ENCODE peak calls at places on chromosomes 11 and 22, in four cellular contexts. One of them, this sample, is unnamed. For H3K4me1, the result is how much of the 10 kb centered on the place peaks cover.

GRCh38 chr22:49884503-49885260 is 31.0 kb downstream of the ZBED4 start:
- DNase-seq in A549: no peak
- DNase-seq in cardiac muscle cell: no peak
- DNase-seq in neuronal stem cell: no peak
- DNase-seq in this sample: no peak

GRCh38 chr11:67315325-67315909 is 12.1 kb downstream of the SSH3 start:
- DNase-seq in A549: no peak
- DNase-seq in cardiac muscle cell: no peak
- DNase-seq in neuronal stem cell: no peak
- DNase-seq in this sample: no peak

GRCh38 chr11:65498977-65499712 is at the start of gene MALAT1:
- DNase-seq in A549: peak
- DNase-seq in cardiac muscle cell: peak
- DNase-seq in neuronal stem cell: peak
- DNase-seq in this sample: peak

GRCh38 chr11:130164221-130164570 is 4.6 kb downstream of the ST14 start:
- DNase-seq in A549: no peak
- DNase-seq in cardiac muscle cell: no peak
- DNase-seq in neuronal stem cell: no peak
- DNase-seq in this sample: no peak

GRCh38 chr11:95536049-95536448 is 253.5 kb downstream of the FAM76B start:
- DNase-seq in A549: no peak
- DNase-seq in cardiac muscle cell: no peak
- DNase-seq in neuronal stem cell: no peak
- DNase-seq in this sample: no peak

GRCh38 chr11:73393479-73394415 is 17.5 kb downstream of the RELT start:
- DNase-seq in A549: peak
- DNase-seq in cardiac muscle cell: peak
- DNase-seq in neuronal stem cell: peak
- DNase-seq in this sample: peak

GRCh38 chr22:17228725-17229126 is 9.5 kb upstream of the ADA2 start:
- DNase-seq in A549: peak
- DNase-seq in cardiac muscle cell: no peak
- DNase-seq in neuronal stem cell: no peak
- DNase-seq in this sample: no peak

GRCh38 chr11:73394416-73395296 is 18.5 kb downstream of the RELT start:
- DNase-seq in A549: no peak
- DNase-seq in cardiac muscle cell: no peak
- DNase-seq in neuronal stem cell: no peak
- DNase-seq in this sample: no peak

GRCh38 chr11:69156673-69157155 is 979 bp downstream of the SMIM38 start:
- DNase-seq in A549: no peak
- DNase-seq in cardiac muscle cell: peak
- DNase-seq in neuronal stem cell: no peak
- DNase-seq in this sample: no peak

GRCh38 chr11:75654314-75654713 is 14.5 kb downstream of the MAP6 start:
- DNase-seq in A549: no peak
- DNase-seq in cardiac muscle cell: no peak
- DNase-seq in neuronal stem cell: no peak
- DNase-seq in this sample: no peak

GRCh38 chr11:79493555-79494171 is 52.8 kb upstream of the TENM4 start:
- DNase-seq in A549: peak
- DNase-seq in cardiac muscle cell: peak
- DNase-seq in neuronal stem cell: peak
- DNase-seq in this sample: peak

GRCh38 chr11:43923327-43924111 is 18.9 kb upstream of the C11orf96 start:
- DNase-seq in A549: peak
- DNase-seq in cardiac muscle cell: peak
- DNase-seq in neuronal stem cell: no peak
- DNase-seq in this sample: peak

GRCh38 chr22:44220727-44221680 is 40.3 kb downstream of the PARVG start:
- DNase-seq in A549: no peak
- DNase-seq in cardiac muscle cell: no peak
- DNase-seq in neuronal stem cell: no peak
- DNase-seq in this sample: no peak

GRCh38 chr22:46721716-46722115 is 16.3 kb downstream of the CERK start:
- DNase-seq in A549: no peak
- DNase-seq in cardiac muscle cell: no peak
- DNase-seq in neuronal stem cell: no peak
- DNase-seq in this sample: no peak

GRCh38 chr11:113876074-113876797 is 864 bp upstream of the USP28 start:
- DNase-seq in A549: no peak
- DNase-seq in cardiac muscle cell: no peak
- DNase-seq in neuronal stem cell: no peak
- DNase-seq in this sample: no peak

GRCh38 chr11:100578966-100579365 is 108.1 kb upstream of the ARHGAP42 start:
- DNase-seq in A549: no peak
- DNase-seq in cardiac muscle cell: peak
- DNase-seq in neuronal stem cell: no peak
- DNase-seq in this sample: no peak

GRCh38 chr11:16938061-16938460 is 76.2 kb downstream of the PLEKHA7 start:
- DNase-seq in A549: no peak
- DNase-seq in cardiac muscle cell: no peak
- DNase-seq in neuronal stem cell: no peak
- DNase-seq in this sample: no peak

GRCh38 chr22:41094036-41094435 is 1.6 kb downstream of the EP300 start:
- DNase-seq in A549: peak
- DNase-seq in cardiac muscle cell: peak
- DNase-seq in neuronal stem cell: no peak
- DNase-seq in this sample: no peak

GRCh38 chr11:44309483-44310197 is at the start of gene ALX4:
- DNase-seq in A549: peak
- DNase-seq in cardiac muscle cell: peak
- DNase-seq in neuronal stem cell: no peak
- DNase-seq in this sample: no peak

GRCh38 chr11:46392421-46393230 is 1.1 kb upstream of the CHRM4 start:
- DNase-seq in A549: peak
- DNase-seq in cardiac muscle cell: peak
- DNase-seq in neuronal stem cell: peak
- DNase-seq in this sample: peak

GRCh38 chr22:30392661-30393321 is 4.0 kb upstream of the SEC14L2 start:
- DNase-seq in A549: no peak
- DNase-seq in cardiac muscle cell: no peak
- DNase-seq in neuronal stem cell: no peak
- DNase-seq in this sample: no peak

GRCh38 chr22:43563571-43563970 is 151.8 kb downstream of the MPPED1 start:
- DNase-seq in A549: no peak
- DNase-seq in cardiac muscle cell: no peak
- DNase-seq in neuronal stem cell: no peak
- DNase-seq in this sample: no peak

GRCh38 chr11:128509990-128510389 is 77.4 kb downstream of the ETS1 start:
- DNase-seq in A549: peak
- DNase-seq in cardiac muscle cell: peak
- DNase-seq in neuronal stem cell: no peak
- DNase-seq in this sample: no peak

GRCh38 chr11:123719452-123719851 is 22.0 kb downstream of the ZNF202 start:
- DNase-seq in A549: no peak
- DNase-seq in cardiac muscle cell: no peak
- DNase-seq in neuronal stem cell: no peak
- DNase-seq in this sample: no peak

GRCh38 chr11:1054143-1055108 is 17.9 kb upstream of the MUC6 start:
- DNase-seq in A549: peak
- DNase-seq in cardiac muscle cell: peak
- DNase-seq in neuronal stem cell: no peak
- DNase-seq in this sample: no peak

GRCh38 chr11:6695377-6695776 is 12.2 kb upstream of the MRPL17 start:
- DNase-seq in A549: no peak
- DNase-seq in cardiac muscle cell: peak
- DNase-seq in neuronal stem cell: no peak
- DNase-seq in this sample: no peak

GRCh38 chr11:66371627-66372415 is at the start of gene SLC29A2:
- DNase-seq in A549: peak
- DNase-seq in cardiac muscle cell: no peak
- DNase-seq in neuronal stem cell: peak
- DNase-seq in this sample: peak

GRCh38 chr11:134466035-134466908 is 54.2 kb upstream of the B3GAT1 start:
- DNase-seq in A549: no peak
- DNase-seq in cardiac muscle cell: no peak
- DNase-seq in neuronal stem cell: peak
- DNase-seq in this sample: no peak

GRCh38 chr11:3152471-3153110 is 12.5 kb downstream of the OSBPL5 start:
- DNase-seq in A549: no peak
- DNase-seq in cardiac muscle cell: peak
- DNase-seq in neuronal stem cell: no peak
- DNase-seq in this sample: no peak

GRCh38 chr11:95512682-95513081 is 276.9 kb downstream of the FAM76B start:
- DNase-seq in A549: peak
- DNase-seq in cardiac muscle cell: peak
- DNase-seq in neuronal stem cell: no peak
- DNase-seq in this sample: peak

GRCh38 chr11:134610116-134610910 is 198.3 kb upstream of the B3GAT1 start:
- DNase-seq in A549: no peak
- DNase-seq in cardiac muscle cell: no peak
- DNase-seq in neuronal stem cell: no peak
- DNase-seq in this sample: peak

GRCh38 chr11:111419181-111419580 is 40.1 kb upstream of the POU2AF1 start:
- DNase-seq in A549: no peak
- DNase-seq in cardiac muscle cell: no peak
- DNase-seq in neuronal stem cell: no peak
- DNase-seq in this sample: no peak

GRCh38 chr11:23012930-23013329 is 152.7 kb upstream of the CCDC179 start:
- DNase-seq in A549: no peak
- DNase-seq in cardiac muscle cell: no peak
- DNase-seq in neuronal stem cell: no peak
- DNase-seq in this sample: no peak

GRCh38 chr11:77154381-77155081 is 26.5 kb downstream of the MYO7A start:
- DNase-seq in A549: no peak
- DNase-seq in cardiac muscle cell: no peak
- DNase-seq in neuronal stem cell: no peak
- DNase-seq in this sample: no peak

GRCh38 chr22:36411589-36412258 is 24.0 kb upstream of the MYH9 start:
- DNase-seq in A549: no peak
- DNase-seq in cardiac muscle cell: no peak
- DNase-seq in neuronal stem cell: no peak
- DNase-seq in this sample: no peak

GRCh38 chr22:36406139-36406538 is 18.4 kb upstream of the MYH9 start:
- DNase-seq in A549: no peak
- DNase-seq in cardiac muscle cell: no peak
- DNase-seq in neuronal stem cell: no peak
- DNase-seq in this sample: no peak

GRCh38 chr22:36409911-36410756 is 22.4 kb upstream of the MYH9 start:
- DNase-seq in A549: no peak
- DNase-seq in cardiac muscle cell: peak
- DNase-seq in neuronal stem cell: peak
- DNase-seq in this sample: peak

GRCh38 chr22:36406721-36407120 is 19.0 kb upstream of the MYH9 start:
- DNase-seq in A549: no peak
- DNase-seq in cardiac muscle cell: no peak
- DNase-seq in neuronal stem cell: no peak
- DNase-seq in this sample: no peak

DNA sequence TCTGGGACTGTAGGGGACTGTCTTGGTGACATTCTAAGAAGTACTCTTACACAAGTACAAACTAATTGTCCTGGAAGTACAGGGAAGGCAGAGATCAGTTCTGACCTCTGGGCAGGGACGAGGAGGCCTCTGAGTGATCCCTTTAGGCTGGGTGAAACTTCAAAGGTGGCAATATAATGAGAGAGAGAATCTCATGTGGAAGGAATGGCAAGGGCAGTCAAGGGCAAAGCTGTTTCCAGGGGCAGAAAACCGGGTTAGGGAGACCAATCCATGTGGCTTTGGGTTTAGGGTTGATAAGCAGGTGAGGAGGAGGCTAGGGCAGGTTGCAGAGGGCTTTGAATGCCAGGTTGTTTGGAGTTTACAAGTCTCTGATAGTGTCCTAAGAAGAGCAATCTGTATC is 21.3 kb upstream of the MYH9 start:
- DNase-seq in A549: no peak
- DNase-seq in cardiac muscle cell: no peak
- DNase-seq in neuronal stem cell: no peak
- DNase-seq in this sample: no peak
- H3K4me1 ChIP-seq in A549: under half
- H3K4me1 ChIP-seq in cardiac muscle cell: under half
- H3K4me1 ChIP-seq in neuronal stem cell: under half
- H3K4me1 ChIP-seq in this sample: under half

GRCh38 chr22:24806663-24807001 is 621 bp downstream of the SGSM1 start:
- DNase-seq in A549: no peak
- DNase-seq in cardiac muscle cell: no peak
- DNase-seq in neuronal stem cell: no peak
- DNase-seq in this sample: no peak
- H3K4me3 ChIP-seq in A549: peak
- H3K4me3 ChIP-seq in cardiac muscle cell: peak
- H3K4me3 ChIP-seq in neuronal stem cell: peak
- H3K4me3 ChIP-seq in this sample: peak

GRCh38 chr22:38282397-38282796 is 9.6 kb upstream of the TMEM184B start:
- DNase-seq in A549: peak
- DNase-seq in cardiac muscle cell: no peak
- DNase-seq in neuronal stem cell: no peak
- DNase-seq in this sample: no peak

GRCh38 chr22:38289583-38290082 is 16.8 kb upstream of the TMEM184B start:
- DNase-seq in A549: no peak
- DNase-seq in cardiac muscle cell: no peak
- DNase-seq in neuronal stem cell: no peak
- DNase-seq in this sample: no peak

GRCh38 chr22:38286915-38287669 is 14.3 kb upstream of the TMEM184B start:
- DNase-seq in A549: no peak
- DNase-seq in cardiac muscle cell: peak
- DNase-seq in neuronal stem cell: no peak
- DNase-seq in this sample: no peak

GRCh38 chr22:38285015-38285414 is 12.2 kb upstream of the TMEM184B start:
- DNase-seq in A549: no peak
- DNase-seq in cardiac muscle cell: no peak
- DNase-seq in neuronal stem cell: no peak
- DNase-seq in this sample: no peak

DNA sequence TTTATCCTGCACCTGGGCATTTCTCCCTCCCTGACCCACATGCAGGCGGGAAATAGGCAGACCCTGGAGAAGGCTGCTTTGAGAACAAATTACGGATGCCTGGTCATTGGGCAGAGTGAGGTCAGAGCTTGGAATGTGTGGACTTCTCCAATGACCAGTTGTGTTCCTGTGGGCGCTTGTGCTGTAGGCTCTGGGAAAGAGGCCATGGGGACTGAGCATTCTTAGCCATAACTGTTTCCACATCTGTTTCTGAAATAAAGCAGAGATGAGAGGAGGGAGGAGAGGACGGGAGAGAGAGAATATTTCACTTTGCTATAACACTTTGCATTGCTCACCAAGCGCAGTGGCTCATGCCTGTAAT is 11.2 kb upstream of the TMEM184B start:
- DNase-seq in A549: no peak
- DNase-seq in cardiac muscle cell: peak
- DNase-seq in neuronal stem cell: no peak
- DNase-seq in this sample: peak
- H3K27ac ChIP-seq in A549: peak
- H3K27ac ChIP-seq in cardiac muscle cell: peak
- H3K27ac ChIP-seq in neuronal stem cell: peak
- H3K27ac ChIP-seq in this sample: peak

DNA sequence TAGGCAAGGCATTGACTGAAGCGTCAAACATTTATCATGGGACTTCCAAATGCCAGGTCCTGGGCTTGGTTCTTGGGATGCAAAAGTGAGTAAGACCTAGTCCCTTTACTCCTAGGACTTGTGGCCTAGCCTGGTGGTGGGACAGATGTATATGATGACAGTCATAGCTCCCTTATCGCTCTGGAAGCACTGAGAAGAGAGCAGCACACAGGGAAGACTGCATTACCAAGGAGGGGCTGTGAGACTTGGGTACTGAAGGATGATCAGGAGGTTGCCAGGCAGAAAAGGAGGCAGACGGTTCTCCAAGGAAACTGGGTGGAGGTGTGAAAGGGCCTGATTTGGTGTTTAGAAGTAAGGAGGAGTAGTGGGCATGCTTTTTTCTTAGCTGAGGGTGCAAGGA is 32.5 kb downstream of the MICAL2 start:
- DNase-seq in A549: no peak
- DNase-seq in cardiac muscle cell: no peak
- DNase-seq in neuronal stem cell: no peak
- DNase-seq in this sample: no peak
- H3K4me1 ChIP-seq in A549: under half
- H3K4me1 ChIP-seq in cardiac muscle cell: under half
- H3K4me1 ChIP-seq in neuronal stem cell: under half
- H3K4me1 ChIP-seq in this sample: half or more

This sample was measured in tibial artery.